ENCODE peak calls at places on chromosomes 4 and X, in eight cellular contexts. One of them, this sample, is unnamed.

GRCh38 chr4:117491531-117491930 is 406.2 kb upstream of the TRAM1L1 start:
- DNase-seq in NCI-H146: no peak
- DNase-seq in T-helper 9 cell: no peak
- DNase-seq in left ventricle myocardium superior: no peak
- DNase-seq in T47D: no peak
- DNase-seq in hypothalamus: no peak
- DNase-seq in aorta: no peak
- DNase-seq in NCI-H446 treated with DMSO at 0.1 percent for 48 hours: peak
- DNase-seq in this sample: no peak

GRCh38 chr4:158778712-158779111 is 9.9 kb downstream of the FNIP2 start:
- DNase-seq in NCI-H146: no peak
- DNase-seq in T-helper 9 cell: no peak
- DNase-seq in left ventricle myocardium superior: no peak
- DNase-seq in T47D: no peak
- DNase-seq in hypothalamus: no peak
- DNase-seq in aorta: no peak
- DNase-seq in NCI-H446 treated with DMSO at 0.1 percent for 48 hours: no peak
- DNase-seq in this sample: no peak

GRCh38 chr4:69830529-69831269 is 29.2 kb downstream of the SULT1E1 start:
- DNase-seq in NCI-H146: peak
- DNase-seq in T-helper 9 cell: no peak
- DNase-seq in left ventricle myocardium superior: no peak
- DNase-seq in T47D: no peak
- DNase-seq in hypothalamus: no peak
- DNase-seq in aorta: no peak
- DNase-seq in NCI-H446 treated with DMSO at 0.1 percent for 48 hours: no peak
- DNase-seq in this sample: no peak

GRCh38 chr4:126742048-126742447 is 890.7 kb upstream of the INTU start:
- DNase-seq in NCI-H146: no peak
- DNase-seq in T-helper 9 cell: no peak
- DNase-seq in left ventricle myocardium superior: no peak
- DNase-seq in T47D: no peak
- DNase-seq in hypothalamus: no peak
- DNase-seq in aorta: no peak
- DNase-seq in NCI-H446 treated with DMSO at 0.1 percent for 48 hours: no peak
- DNase-seq in this sample: no peak

GRCh38 chr4:83889802-83890201 is 353.9 kb downstream of the GPAT3 start:
- DNase-seq in NCI-H146: no peak
- DNase-seq in T-helper 9 cell: no peak
- DNase-seq in left ventricle myocardium superior: no peak
- DNase-seq in T47D: no peak
- DNase-seq in hypothalamus: no peak
- DNase-seq in aorta: no peak
- DNase-seq in NCI-H446 treated with DMSO at 0.1 percent for 48 hours: no peak
- DNase-seq in this sample: no peak

GRCh38 chr4:139865537-139865936 is 199.9 kb downstream of the MGST2 start:
- DNase-seq in NCI-H146: no peak
- DNase-seq in T-helper 9 cell: no peak
- DNase-seq in left ventricle myocardium superior: no peak
- DNase-seq in T47D: no peak
- DNase-seq in hypothalamus: no peak
- DNase-seq in aorta: no peak
- DNase-seq in NCI-H446 treated with DMSO at 0.1 percent for 48 hours: no peak
- DNase-seq in this sample: no peak

GRCh38 chr4:85475631-85476233 is 782 bp downstream of the ARHGAP24 start:
- DNase-seq in NCI-H146: no peak
- DNase-seq in T-helper 9 cell: no peak
- DNase-seq in left ventricle myocardium superior: peak
- DNase-seq in T47D: no peak
- DNase-seq in hypothalamus: no peak
- DNase-seq in aorta: no peak
- DNase-seq in NCI-H446 treated with DMSO at 0.1 percent for 48 hours: no peak
- DNase-seq in this sample: no peak

GRCh38 chr4:169815606-169816005 is 57.9 kb upstream of the HPF1 start:
- DNase-seq in NCI-H146: no peak
- DNase-seq in T-helper 9 cell: no peak
- DNase-seq in left ventricle myocardium superior: no peak
- DNase-seq in T47D: no peak
- DNase-seq in hypothalamus: no peak
- DNase-seq in aorta: no peak
- DNase-seq in NCI-H446 treated with DMSO at 0.1 percent for 48 hours: no peak
- DNase-seq in this sample: no peak

GRCh38 chrX:51742586-51742985 is 656 bp upstream of the GSPT2 start:
- DNase-seq in NCI-H146: no peak
- DNase-seq in T-helper 9 cell: no peak
- DNase-seq in left ventricle myocardium superior: no peak
- DNase-seq in T47D: no peak
- DNase-seq in hypothalamus: no peak
- DNase-seq in aorta: no peak
- DNase-seq in NCI-H446 treated with DMSO at 0.1 percent for 48 hours: no peak
- DNase-seq in this sample: no peak

GRCh38 chrX:106300239-106300638 is 132.1 kb downstream of the PWWP3B start:
- DNase-seq in NCI-H146: no peak
- DNase-seq in T-helper 9 cell: no peak
- DNase-seq in left ventricle myocardium superior: no peak
- DNase-seq in T47D: no peak
- DNase-seq in hypothalamus: no peak
- DNase-seq in aorta: no peak
- DNase-seq in NCI-H446 treated with DMSO at 0.1 percent for 48 hours: no peak
- DNase-seq in this sample: no peak

GRCh38 chr4:3605491-3605890 is 73.3 kb upstream of the LRPAP1 start:
- DNase-seq in NCI-H146: no peak
- DNase-seq in T-helper 9 cell: no peak
- DNase-seq in left ventricle myocardium superior: no peak
- DNase-seq in T47D: no peak
- DNase-seq in hypothalamus: no peak
- DNase-seq in aorta: no peak
- DNase-seq in NCI-H446 treated with DMSO at 0.1 percent for 48 hours: no peak
- DNase-seq in this sample: no peak

GRCh38 chrX:144896323-144896722 is 351.0 kb upstream of the SPANXN1 start:
- DNase-seq in NCI-H146: no peak
- DNase-seq in T-helper 9 cell: no peak
- DNase-seq in left ventricle myocardium superior: no peak
- DNase-seq in T47D: no peak
- DNase-seq in hypothalamus: no peak
- DNase-seq in aorta: no peak
- DNase-seq in NCI-H446 treated with DMSO at 0.1 percent for 48 hours: no peak
- DNase-seq in this sample: no peak

GRCh38 chrX:137352101-137352660 is 213.7 kb upstream of the ZIC3 start:
- DNase-seq in NCI-H146: peak
- DNase-seq in T-helper 9 cell: no peak
- DNase-seq in left ventricle myocardium superior: no peak
- DNase-seq in T47D: no peak
- DNase-seq in hypothalamus: no peak
- DNase-seq in aorta: no peak
- DNase-seq in NCI-H446 treated with DMSO at 0.1 percent for 48 hours: no peak
- DNase-seq in this sample: no peak

GRCh38 chr4:86926428-86927086 is 8.3 kb upstream of the AFF1 start:
- DNase-seq in NCI-H146: no peak
- DNase-seq in T-helper 9 cell: no peak
- DNase-seq in left ventricle myocardium superior: no peak
- DNase-seq in T47D: no peak
- DNase-seq in hypothalamus: no peak
- DNase-seq in aorta: no peak
- DNase-seq in NCI-H446 treated with DMSO at 0.1 percent for 48 hours: no peak
- DNase-seq in this sample: no peak

GRCh38 chr4:147782087-147782781 is 50.3 kb downstream of the ARHGAP10 start:
- DNase-seq in NCI-H146: no peak
- DNase-seq in T-helper 9 cell: no peak
- DNase-seq in left ventricle myocardium superior: no peak
- DNase-seq in T47D: no peak
- DNase-seq in hypothalamus: no peak
- DNase-seq in aorta: no peak
- DNase-seq in NCI-H446 treated with DMSO at 0.1 percent for 48 hours: no peak
- DNase-seq in this sample: no peak

GRCh38 chr4:76060506-76060905 is 14.0 kb upstream of the ART3 start:
- DNase-seq in NCI-H146: no peak
- DNase-seq in T-helper 9 cell: no peak
- DNase-seq in left ventricle myocardium superior: no peak
- DNase-seq in T47D: no peak
- DNase-seq in hypothalamus: no peak
- DNase-seq in aorta: no peak
- DNase-seq in NCI-H446 treated with DMSO at 0.1 percent for 48 hours: no peak
- DNase-seq in this sample: no peak